ENCODE peak calls at places on chromosomes 6 and 20, in eight cellular contexts. B is HFFc6, I is GM20000, Y is RPMI8226, U is memory B cell, C is NCI-H69, X is DMS53, L is heart right ventricle. K is an unnamed sample.

GRCh38 chr6:21829126-21829525 is 235.6 kb downstream of the SOX4 start:
- DNase-seq in B (no peak), I (no peak), Y (no peak), U (no peak), C (no peak), X (no peak), L (no peak), K (no peak)

GRCh38 chr6:42453649-42454427 is 2.1 kb upstream of the TRERF1 start:
- DNase-seq in B (peak), I (peak), Y (no peak), U (no peak), C (peak), X (peak), L (peak), K (no peak)

GRCh38 chr20:19757487-19757972 is 528 bp upstream of the RIN2 start:
- DNase-seq in B (peak), I (peak), Y (no peak), U (peak), C (peak), X (peak), L (peak), K (no peak)

GRCh38 chr6:27752038-27752885 is 159.9 kb downstream of the OR2B2 start:
- DNase-seq in B (peak), I (peak), Y (peak), U (peak), C (peak), X (peak), L (peak), K (peak)

GRCh38 chr6:113352029-113352801 is 504.9 kb upstream of the MARCKS start:
- DNase-seq in B (peak), I (no peak), Y (no peak), U (no peak), C (no peak), X (peak), L (no peak), K (no peak)

GRCh38 chr6:108526739-108527174 is 34.0 kb upstream of the FOXO3 start:
- DNase-seq in B (peak), I (peak), Y (no peak), U (no peak), C (peak), X (peak), L (no peak), K (peak)

GRCh38 chr6:155120034-155120433 is 124.9 kb downstream of the TIAM2 start:
- DNase-seq in B (no peak), I (no peak), Y (no peak), U (no peak), C (no peak), X (no peak), L (no peak), K (no peak)

GRCh38 chr6:122683996-122684651 is 73.9 kb downstream of the PKIB start:
- DNase-seq in B (no peak), I (no peak), Y (no peak), U (no peak), C (no peak), X (no peak), L (no peak), K (no peak)

GRCh38 chr6:136647363-136647763 is 97.1 kb upstream of the MAP7 start:
- DNase-seq in B (no peak), I (peak), Y (no peak), U (no peak), C (no peak), X (no peak), L (no peak), K (no peak)

GRCh38 chr6:110181131-110182027 is 1.2 kb downstream of the CDC40 start:
- DNase-seq in B (no peak), I (peak), Y (peak), U (no peak), C (no peak), X (no peak), L (no peak), K (peak)

GRCh38 chr20:61387204-61387958 is 135.3 kb downstream of the CDH4 start:
- DNase-seq in B (peak), I (no peak), Y (peak), U (no peak), C (no peak), X (no peak), L (peak), K (no peak)

GRCh38 chr6:28139860-28140500 is 1.7 kb upstream of the ZKSCAN8 start:
- DNase-seq in B (no peak), I (no peak), Y (peak), U (no peak), C (no peak), X (no peak), L (no peak), K (no peak)

GRCh38 chr6:125377621-125378020 is 75.9 kb upstream of the HDDC2 start:
- DNase-seq in B (no peak), I (no peak), Y (no peak), U (no peak), C (no peak), X (no peak), L (no peak), K (no peak)

GRCh38 chr6:32954983-32955802 is 2.3 kb upstream of the HLA-DMA start:
- DNase-seq in B (no peak), I (no peak), Y (peak), U (peak), C (peak), X (peak), L (no peak), K (peak)

GRCh38 chr6:154572592-154572991 is 62.1 kb upstream of the CNKSR3 start:
- DNase-seq in B (no peak), I (no peak), Y (peak), U (no peak), C (no peak), X (peak), L (no peak), K (no peak)

GRCh38 chr6:3061501-3061941 is 6.8 kb upstream of the RIPK1 start:
- DNase-seq in B (peak), I (no peak), Y (peak), U (no peak), C (no peak), X (peak), L (no peak), K (no peak)

GRCh38 chr6:79269877-79270276 is 35.4 kb upstream of the HMGN3 start:
- DNase-seq in B (peak), I (no peak), Y (no peak), U (no peak), C (no peak), X (peak), L (no peak), K (no peak)

K was measured in NAMALWA.